ENCODE peak calls at places on chromosome 6, in six cellular contexts. One of them, this sample, is unnamed.

GRCh38 chr6:33116417-33116816 is 40.6 kb downstream of the HLA-DPB1 start:
- DNase-seq in AG04449: no peak
- DNase-seq in neural progenitor cell: peak
- DNase-seq in RWPE1: no peak
- DNase-seq in progenitor cell of endocrine pancreas: no peak
- DNase-seq in gastrocnemius medialis: no peak
- DNase-seq in this sample: no peak

GRCh38 chr6:68635706-68636513 is 828 bp downstream of the ADGRB3 start:
- DNase-seq in AG04449: no peak
- DNase-seq in neural progenitor cell: peak
- DNase-seq in RWPE1: no peak
- DNase-seq in progenitor cell of endocrine pancreas: no peak
- DNase-seq in gastrocnemius medialis: no peak
- DNase-seq in this sample: peak

GRCh38 chr6:120498711-120499110 is 835.6 kb downstream of the TBC1D32 start:
- DNase-seq in AG04449: no peak
- DNase-seq in neural progenitor cell: no peak
- DNase-seq in RWPE1: no peak
- DNase-seq in progenitor cell of endocrine pancreas: no peak
- DNase-seq in gastrocnemius medialis: no peak
- DNase-seq in this sample: no peak

GRCh38 chr6:155219858-155220301 is 43.9 kb upstream of the CLDN20 start:
- DNase-seq in AG04449: no peak
- DNase-seq in neural progenitor cell: no peak
- DNase-seq in RWPE1: no peak
- DNase-seq in progenitor cell of endocrine pancreas: no peak
- DNase-seq in gastrocnemius medialis: no peak
- DNase-seq in this sample: no peak

GRCh38 chr6:88982720-88983119 is 19.3 kb upstream of the RNGTT start:
- DNase-seq in AG04449: peak
- DNase-seq in neural progenitor cell: peak
- DNase-seq in RWPE1: peak
- DNase-seq in progenitor cell of endocrine pancreas: no peak
- DNase-seq in gastrocnemius medialis: peak
- DNase-seq in this sample: no peak

GRCh38 chr6:28807682-28808280 is 116.0 kb downstream of the TRIM27 start:
- DNase-seq in AG04449: no peak
- DNase-seq in neural progenitor cell: peak
- DNase-seq in RWPE1: no peak
- DNase-seq in progenitor cell of endocrine pancreas: no peak
- DNase-seq in gastrocnemius medialis: no peak
- DNase-seq in this sample: peak

GRCh38 chr6:68238097-68238597 is 396.9 kb upstream of the ADGRB3 start:
- DNase-seq in AG04449: no peak
- DNase-seq in neural progenitor cell: no peak
- DNase-seq in RWPE1: peak
- DNase-seq in progenitor cell of endocrine pancreas: no peak
- DNase-seq in gastrocnemius medialis: no peak
- DNase-seq in this sample: no peak

GRCh38 chr6:13666194-13667105 is 45.2 kb downstream of the RANBP9 start:
- DNase-seq in AG04449: no peak
- DNase-seq in neural progenitor cell: no peak
- DNase-seq in RWPE1: no peak
- DNase-seq in progenitor cell of endocrine pancreas: no peak
- DNase-seq in gastrocnemius medialis: no peak
- DNase-seq in this sample: no peak

GRCh38 chr6:107491791-107492674 is 2.1 kb downstream of the SOBP start:
- DNase-seq in AG04449: peak
- DNase-seq in neural progenitor cell: no peak
- DNase-seq in RWPE1: no peak
- DNase-seq in progenitor cell of endocrine pancreas: no peak
- DNase-seq in gastrocnemius medialis: no peak
- DNase-seq in this sample: no peak

GRCh38 chr6:31559958-31560696 is 12.0 kb upstream of the LTA start:
- DNase-seq in AG04449: no peak
- DNase-seq in neural progenitor cell: no peak
- DNase-seq in RWPE1: peak
- DNase-seq in progenitor cell of endocrine pancreas: no peak
- DNase-seq in gastrocnemius medialis: no peak
- DNase-seq in this sample: peak

GRCh38 chr6:33935439-33936080 is 131.8 kb upstream of the MLN start:
- DNase-seq in AG04449: no peak
- DNase-seq in neural progenitor cell: peak
- DNase-seq in RWPE1: no peak
- DNase-seq in progenitor cell of endocrine pancreas: no peak
- DNase-seq in gastrocnemius medialis: no peak
- DNase-seq in this sample: no peak

GRCh38 chr6:112576421-112576820 is 229.3 kb downstream of the RFPL4B start:
- DNase-seq in AG04449: no peak
- DNase-seq in neural progenitor cell: no peak
- DNase-seq in RWPE1: no peak
- DNase-seq in progenitor cell of endocrine pancreas: no peak
- DNase-seq in gastrocnemius medialis: no peak
- DNase-seq in this sample: no peak

GRCh38 chr6:3612341-3613041 is 139.0 kb downstream of the PXDC1 start:
- DNase-seq in AG04449: peak
- DNase-seq in neural progenitor cell: no peak
- DNase-seq in RWPE1: peak
- DNase-seq in progenitor cell of endocrine pancreas: no peak
- DNase-seq in gastrocnemius medialis: no peak
- DNase-seq in this sample: no peak

GRCh38 chr6:15205321-15205720 is 40.5 kb upstream of the JARID2 start:
- DNase-seq in AG04449: no peak
- DNase-seq in neural progenitor cell: no peak
- DNase-seq in RWPE1: no peak
- DNase-seq in progenitor cell of endocrine pancreas: no peak
- DNase-seq in gastrocnemius medialis: no peak
- DNase-seq in this sample: no peak

GRCh38 chr6:133424359-133424758 is 183.2 kb downstream of the EYA4 start:
- DNase-seq in AG04449: no peak
- DNase-seq in neural progenitor cell: no peak
- DNase-seq in RWPE1: no peak
- DNase-seq in progenitor cell of endocrine pancreas: no peak
- DNase-seq in gastrocnemius medialis: no peak
- DNase-seq in this sample: no peak

GRCh38 chr6:105001906-105002305 is 45.0 kb downstream of the LIN28B start:
- DNase-seq in AG04449: no peak
- DNase-seq in neural progenitor cell: no peak
- DNase-seq in RWPE1: no peak
- DNase-seq in progenitor cell of endocrine pancreas: no peak
- DNase-seq in gastrocnemius medialis: no peak
- DNase-seq in this sample: no peak

GRCh38 chr6:105001063-105001462 is 44.2 kb downstream of the LIN28B start:
- DNase-seq in AG04449: no peak
- DNase-seq in neural progenitor cell: no peak
- DNase-seq in RWPE1: no peak
- DNase-seq in progenitor cell of endocrine pancreas: no peak
- DNase-seq in gastrocnemius medialis: no peak
- DNase-seq in this sample: no peak

DNA sequence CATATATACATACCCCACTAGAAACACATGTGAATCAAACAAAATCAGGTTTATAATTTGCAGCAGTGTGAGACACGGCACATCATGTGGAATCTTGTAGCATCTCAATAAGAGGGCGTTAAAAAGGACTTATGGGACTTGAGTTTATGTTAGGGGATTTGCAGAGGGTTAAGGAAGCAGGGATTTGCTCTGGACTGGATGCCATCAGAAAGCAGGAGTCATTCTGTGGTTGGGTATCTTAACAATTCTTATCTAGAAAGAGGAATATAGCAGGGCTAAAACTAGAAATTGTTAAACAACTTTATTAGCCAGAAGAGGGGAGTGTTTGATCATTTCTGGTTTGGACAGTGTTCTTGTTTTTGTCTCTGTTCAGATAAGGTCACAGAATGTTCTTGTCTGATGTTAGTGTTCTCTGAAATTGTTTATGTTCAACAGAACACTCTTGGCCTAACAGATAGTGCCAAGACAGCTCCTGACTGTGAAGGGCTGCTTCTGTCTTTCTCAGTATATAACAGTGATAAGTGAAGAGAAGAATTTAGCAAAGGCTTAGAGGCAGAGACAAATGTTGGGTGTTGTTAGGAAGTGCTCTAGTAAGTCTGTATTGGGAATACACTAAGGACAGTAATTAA is 39.2 kb downstream of the LIN28B start:
- DNase-seq in AG04449: no peak
- DNase-seq in neural progenitor cell: no peak
- DNase-seq in RWPE1: peak
- DNase-seq in progenitor cell of endocrine pancreas: no peak
- DNase-seq in gastrocnemius medialis: no peak
- DNase-seq in this sample: no peak
- TF ChIP-seq CTCF in AG04449: no peak
- TF ChIP-seq CTCF in neural progenitor cell: no peak
- TF ChIP-seq CTCF in RWPE1: no peak
- TF ChIP-seq CTCF in progenitor cell of endocrine pancreas: no peak
- TF ChIP-seq CTCF in gastrocnemius medialis: no peak
- TF ChIP-seq CTCF in this sample: no peak

DNA sequence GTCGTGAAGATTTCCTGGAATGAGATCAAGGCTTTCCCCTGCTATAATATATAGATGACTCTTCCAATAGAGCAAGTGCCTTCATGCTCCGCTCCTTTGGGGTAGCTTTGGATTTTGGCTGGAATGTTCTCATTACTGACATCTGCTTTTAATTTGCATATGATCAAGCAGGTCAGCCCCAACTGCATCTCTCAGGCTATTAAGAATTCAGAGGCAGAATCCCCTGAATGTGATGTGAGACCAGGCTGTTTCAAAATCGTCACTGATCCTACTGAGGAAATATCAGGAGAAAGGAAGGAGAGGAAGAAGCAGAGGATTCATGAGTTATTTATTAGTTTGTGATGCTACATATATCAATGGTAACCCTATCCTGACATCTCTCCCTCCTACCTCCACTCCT is 47.6 kb upstream of the FUCA2 start:
- DNase-seq in AG04449: no peak
- DNase-seq in neural progenitor cell: no peak
- DNase-seq in RWPE1: no peak
- DNase-seq in progenitor cell of endocrine pancreas: no peak
- DNase-seq in gastrocnemius medialis: no peak
- DNase-seq in this sample: no peak
- TF ChIP-seq CTCF in AG04449: no peak
- TF ChIP-seq CTCF in neural progenitor cell: no peak
- TF ChIP-seq CTCF in RWPE1: no peak
- TF ChIP-seq CTCF in progenitor cell of endocrine pancreas: no peak
- TF ChIP-seq CTCF in gastrocnemius medialis: no peak
- TF ChIP-seq CTCF in this sample: no peak

GRCh38 chr6:6996124-6996523 is 111.6 kb upstream of the RREB1 start:
- DNase-seq in AG04449: no peak
- DNase-seq in neural progenitor cell: no peak
- DNase-seq in RWPE1: no peak
- DNase-seq in progenitor cell of endocrine pancreas: no peak
- DNase-seq in gastrocnemius medialis: no peak
- DNase-seq in this sample: no peak

GRCh38 chr6:6993503-6994237 is 114.1 kb upstream of the RREB1 start:
- DNase-seq in AG04449: no peak
- DNase-seq in neural progenitor cell: no peak
- DNase-seq in RWPE1: no peak
- DNase-seq in progenitor cell of endocrine pancreas: no peak
- DNase-seq in gastrocnemius medialis: no peak
- DNase-seq in this sample: no peak

GRCh38 chr6:6997282-6998193 is 110.2 kb upstream of the RREB1 start:
- DNase-seq in AG04449: no peak
- DNase-seq in neural progenitor cell: no peak
- DNase-seq in RWPE1: no peak
- DNase-seq in progenitor cell of endocrine pancreas: no peak
- DNase-seq in gastrocnemius medialis: no peak
- DNase-seq in this sample: no peak

GRCh38 chr6:6995328-6995727 is 112.4 kb upstream of the RREB1 start:
- DNase-seq in AG04449: no peak
- DNase-seq in neural progenitor cell: no peak
- DNase-seq in RWPE1: no peak
- DNase-seq in progenitor cell of endocrine pancreas: no peak
- DNase-seq in gastrocnemius medialis: no peak
- DNase-seq in this sample: no peak

DNA sequence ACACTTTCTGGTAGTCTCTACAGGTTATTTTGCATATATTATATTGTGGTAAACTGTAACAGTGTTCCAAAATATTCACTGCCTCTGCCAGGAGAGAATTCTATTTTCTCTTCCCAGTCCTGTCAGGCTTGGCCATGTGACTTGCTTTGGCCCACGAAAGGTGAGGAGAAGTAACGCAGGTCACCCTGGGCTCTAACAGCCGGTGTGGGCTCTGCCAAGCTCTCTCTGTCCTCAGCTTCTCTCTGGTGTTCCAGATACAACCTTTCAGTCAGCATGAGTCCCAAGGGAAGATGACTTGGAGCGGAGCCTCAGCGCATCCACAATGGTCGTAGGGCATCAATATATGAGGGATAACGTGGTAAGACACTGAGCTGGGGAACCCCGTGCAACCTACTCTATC is 113.0 kb upstream of the RREB1 start:
- DNase-seq in AG04449: no peak
- DNase-seq in neural progenitor cell: no peak
- DNase-seq in RWPE1: no peak
- DNase-seq in progenitor cell of endocrine pancreas: no peak
- DNase-seq in gastrocnemius medialis: peak
- DNase-seq in this sample: no peak
- TF ChIP-seq CTCF in AG04449: no peak
- TF ChIP-seq CTCF in neural progenitor cell: no peak
- TF ChIP-seq CTCF in RWPE1: no peak
- TF ChIP-seq CTCF in progenitor cell of endocrine pancreas: no peak
- TF ChIP-seq CTCF in gastrocnemius medialis: no peak
- TF ChIP-seq CTCF in this sample: no peak

GRCh38 chr6:8530775-8531435 is 95.6 kb upstream of the SLC35B3 start:
- DNase-seq in AG04449: no peak
- DNase-seq in neural progenitor cell: peak
- DNase-seq in RWPE1: no peak
- DNase-seq in progenitor cell of endocrine pancreas: no peak
- DNase-seq in gastrocnemius medialis: no peak
- DNase-seq in this sample: no peak
- TF ChIP-seq CTCF in AG04449: no peak
- TF ChIP-seq CTCF in neural progenitor cell: peak
- TF ChIP-seq CTCF in RWPE1: no peak
- TF ChIP-seq CTCF in progenitor cell of endocrine pancreas: peak
- TF ChIP-seq CTCF in gastrocnemius medialis: peak
- TF ChIP-seq CTCF in this sample: no peak

DNA sequence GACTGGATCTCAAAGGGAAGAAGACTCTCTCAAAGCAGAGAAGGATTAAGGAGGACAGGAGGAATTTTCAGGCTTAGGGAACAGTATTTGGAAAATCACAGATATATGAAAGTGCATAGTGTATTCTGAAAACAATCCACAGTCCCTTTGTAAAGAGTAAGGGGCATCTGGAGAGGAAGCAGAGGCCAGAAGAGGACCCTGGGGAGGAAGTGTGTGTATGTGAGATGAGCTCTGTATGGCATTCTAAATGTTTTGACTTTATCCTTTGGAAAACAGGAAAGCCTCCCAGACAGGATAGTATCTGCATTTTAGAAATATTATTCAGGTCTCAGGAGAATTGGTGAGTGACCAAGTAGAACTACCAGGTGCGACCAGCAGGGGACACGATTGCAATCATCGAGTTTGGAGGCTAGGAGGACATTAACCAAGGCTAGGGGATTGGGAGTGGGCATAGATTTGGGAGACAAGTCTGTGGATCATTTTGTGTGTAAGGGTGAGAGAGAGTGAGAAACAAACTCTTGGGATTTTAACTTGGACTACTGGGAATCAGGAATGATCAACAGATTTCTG is 38.3 kb upstream of the FAM184A start:
- DNase-seq in AG04449: no peak
- DNase-seq in neural progenitor cell: no peak
- DNase-seq in RWPE1: no peak
- DNase-seq in progenitor cell of endocrine pancreas: no peak
- DNase-seq in gastrocnemius medialis: no peak
- DNase-seq in this sample: peak
- TF ChIP-seq CTCF in AG04449: no peak
- TF ChIP-seq CTCF in neural progenitor cell: peak
- TF ChIP-seq CTCF in RWPE1: no peak
- TF ChIP-seq CTCF in progenitor cell of endocrine pancreas: peak
- TF ChIP-seq CTCF in gastrocnemius medialis: no peak
- TF ChIP-seq CTCF in this sample: peak

GRCh38 chr6:43977404-43978111 is 149.7 kb downstream of the MRPL14 start:
- DNase-seq in AG04449: no peak
- DNase-seq in neural progenitor cell: no peak
- DNase-seq in RWPE1: no peak
- DNase-seq in progenitor cell of endocrine pancreas: no peak
- DNase-seq in gastrocnemius medialis: no peak
- DNase-seq in this sample: no peak
- TF ChIP-seq CTCF in AG04449: no peak
- TF ChIP-seq CTCF in neural progenitor cell: no peak
- TF ChIP-seq CTCF in RWPE1: no peak
- TF ChIP-seq CTCF in progenitor cell of endocrine pancreas: no peak
- TF ChIP-seq CTCF in gastrocnemius medialis: no peak
- TF ChIP-seq CTCF in this sample: no peak